ENCODE peak calls at places on chromosomes 4 and X, in nine cellular contexts. One of them, this sample, is unnamed.

GRCh38 chr4:146407257-146407656 is 114.5 kb downstream of the SLC10A7 start:
- DNase-seq in GM13976: no peak
- DNase-seq in cardiac muscle cell: no peak
- DNase-seq in ovary: no peak
- DNase-seq in brain microvascular endothelial cell: no peak
- DNase-seq in dorsolateral prefrontal cortex: no peak
- DNase-seq in GM12865: no peak
- DNase-seq in suprapubic skin: no peak
- DNase-seq in GM12878: no peak
- DNase-seq in this sample: no peak

GRCh38 chr4:98613453-98614075 is 44.8 kb downstream of the TSPAN5 start:
- DNase-seq in brain microvascular endothelial cell: no peak
- DNase-seq in suprapubic skin: no peak
- DNase-seq in dorsolateral prefrontal cortex: no peak
- DNase-seq in cardiac muscle cell: no peak
- DNase-seq in GM12865: no peak
- DNase-seq in ovary: no peak
- DNase-seq in GM12878: no peak
- DNase-seq in GM13976: no peak
- DNase-seq in this sample: no peak

GRCh38 chr4:72666910-72667309 is 97.9 kb upstream of the ADAMTS3 start:
- DNase-seq in dorsolateral prefrontal cortex: no peak
- DNase-seq in brain microvascular endothelial cell: no peak
- DNase-seq in GM13976: no peak
- DNase-seq in suprapubic skin: no peak
- DNase-seq in cardiac muscle cell: no peak
- DNase-seq in GM12878: no peak
- DNase-seq in ovary: no peak
- DNase-seq in GM12865: no peak
- DNase-seq in this sample: no peak

GRCh38 chr4:111174331-111174730 is 551.5 kb upstream of the PITX2 start:
- DNase-seq in brain microvascular endothelial cell: no peak
- DNase-seq in cardiac muscle cell: no peak
- DNase-seq in ovary: no peak
- DNase-seq in GM12865: no peak
- DNase-seq in dorsolateral prefrontal cortex: no peak
- DNase-seq in GM13976: no peak
- DNase-seq in suprapubic skin: no peak
- DNase-seq in GM12878: no peak
- DNase-seq in this sample: no peak

GRCh38 chrX:69313622-69314290 is 148.5 kb upstream of the PJA1 start:
- DNase-seq in cardiac muscle cell: no peak
- DNase-seq in GM12878: no peak
- DNase-seq in ovary: no peak
- DNase-seq in GM12865: no peak
- DNase-seq in brain microvascular endothelial cell: no peak
- DNase-seq in dorsolateral prefrontal cortex: no peak
- DNase-seq in GM13976: no peak
- DNase-seq in suprapubic skin: no peak
- DNase-seq in this sample: no peak

GRCh38 chrX:54891573-54891972 is 29.1 kb upstream of the TRO start:
- DNase-seq in cardiac muscle cell: peak; percentile 30
- DNase-seq in GM12878: no peak
- DNase-seq in brain microvascular endothelial cell: peak; percentile 48
- DNase-seq in GM12865: peak; percentile 32
- DNase-seq in ovary: peak; percentile 27
- DNase-seq in suprapubic skin: no peak
- DNase-seq in dorsolateral prefrontal cortex: no peak
- DNase-seq in GM13976: peak; percentile 28
- DNase-seq in this sample: no peak

GRCh38 chrX:129696463-129697155 is 41.9 kb upstream of the APLN start:
- DNase-seq in dorsolateral prefrontal cortex: no peak
- DNase-seq in ovary: no peak
- DNase-seq in GM12865: no peak
- DNase-seq in GM12878: no peak
- DNase-seq in brain microvascular endothelial cell: no peak
- DNase-seq in GM13976: no peak
- DNase-seq in suprapubic skin: no peak
- DNase-seq in cardiac muscle cell: no peak
- DNase-seq in this sample: no peak

GRCh38 chr4:47926667-47927258 is 12.4 kb upstream of the NFXL1 start:
- DNase-seq in GM13976: peak; percentile 50
- DNase-seq in GM12865: peak; percentile 67
- DNase-seq in brain microvascular endothelial cell: peak; percentile 48
- DNase-seq in GM12878: no peak
- DNase-seq in dorsolateral prefrontal cortex: peak; percentile 60
- DNase-seq in ovary: peak; percentile 30
- DNase-seq in cardiac muscle cell: peak; percentile 89
- DNase-seq in suprapubic skin: no peak
- DNase-seq in this sample: peak; percentile 56

GRCh38 chrX:147945286-147945685 is 33.6 kb downstream of the FMR1 start:
- DNase-seq in cardiac muscle cell: no peak
- DNase-seq in GM13976: no peak
- DNase-seq in ovary: no peak
- DNase-seq in GM12878: no peak
- DNase-seq in dorsolateral prefrontal cortex: no peak
- DNase-seq in GM12865: no peak
- DNase-seq in brain microvascular endothelial cell: no peak
- DNase-seq in suprapubic skin: no peak
- DNase-seq in this sample: no peak

GRCh38 chrX:129996120-129996519 is 13.7 kb downstream of the BCORL1 start:
- DNase-seq in cardiac muscle cell: no peak
- DNase-seq in ovary: no peak
- DNase-seq in brain microvascular endothelial cell: peak; percentile 10
- DNase-seq in GM13976: no peak
- DNase-seq in GM12878: no peak
- DNase-seq in dorsolateral prefrontal cortex: no peak
- DNase-seq in suprapubic skin: no peak
- DNase-seq in GM12865: no peak
- DNase-seq in this sample: no peak

GRCh38 chr4:7037425-7037824 is 5.7 kb upstream of the TADA2B start:
- DNase-seq in GM13976: no peak
- DNase-seq in cardiac muscle cell: no peak
- DNase-seq in dorsolateral prefrontal cortex: no peak
- DNase-seq in GM12878: no peak
- DNase-seq in suprapubic skin: no peak
- DNase-seq in brain microvascular endothelial cell: no peak
- DNase-seq in ovary: no peak
- DNase-seq in GM12865: peak; percentile 26
- DNase-seq in this sample: no peak
- TF ChIP-seq CTCF in GM13976: no peak
- TF ChIP-seq CTCF in cardiac muscle cell: no peak
- TF ChIP-seq CTCF in dorsolateral prefrontal cortex: no peak
- TF ChIP-seq CTCF in GM12878: peak; percentile 19
- TF ChIP-seq CTCF in suprapubic skin: no peak
- TF ChIP-seq CTCF in brain microvascular endothelial cell: peak; percentile 39
- TF ChIP-seq CTCF in ovary: no peak
- TF ChIP-seq CTCF in GM12865: no peak
- TF ChIP-seq CTCF in this sample: no peak

DNA sequence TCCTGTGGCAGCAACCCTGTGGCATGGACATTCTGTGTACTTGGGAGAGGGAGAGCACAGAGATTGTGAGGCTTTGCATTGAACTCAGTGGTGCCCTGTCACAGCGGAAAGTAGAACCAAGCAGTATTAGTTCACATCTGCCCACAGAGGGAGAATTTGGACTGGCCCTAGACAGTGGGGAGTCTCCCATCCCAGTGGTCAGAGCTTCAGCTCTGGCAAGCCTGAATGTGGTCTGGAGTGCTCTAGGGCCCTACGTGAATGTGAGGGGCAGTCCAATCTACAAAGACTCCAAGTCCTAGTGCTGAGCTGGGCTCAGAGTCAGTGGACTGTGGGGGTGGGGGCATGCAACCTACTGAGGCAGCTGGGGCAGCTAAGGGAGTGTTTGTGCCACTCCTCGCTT is 34.8 kb downstream of the ZIC3 start:
- DNase-seq in suprapubic skin: no peak
- DNase-seq in GM12865: no peak
- DNase-seq in cardiac muscle cell: no peak
- DNase-seq in dorsolateral prefrontal cortex: no peak
- DNase-seq in GM12878: no peak
- DNase-seq in GM13976: no peak
- DNase-seq in brain microvascular endothelial cell: no peak
- DNase-seq in ovary: no peak
- DNase-seq in this sample: no peak
- TF ChIP-seq CTCF in suprapubic skin: no peak
- TF ChIP-seq CTCF in GM12865: no peak
- TF ChIP-seq CTCF in cardiac muscle cell: no peak
- TF ChIP-seq CTCF in dorsolateral prefrontal cortex: no peak
- TF ChIP-seq CTCF in GM12878: no peak
- TF ChIP-seq CTCF in GM13976: no peak
- TF ChIP-seq CTCF in brain microvascular endothelial cell: no peak
- TF ChIP-seq CTCF in ovary: no peak
- TF ChIP-seq CTCF in this sample: no peak

GRCh38 chr4:166839615-166840251 is 394.6 kb downstream of the SPOCK3 start:
- DNase-seq in brain microvascular endothelial cell: no peak
- DNase-seq in GM13976: peak; percentile 62
- DNase-seq in ovary: no peak
- DNase-seq in GM12865: peak; percentile 84
- DNase-seq in dorsolateral prefrontal cortex: no peak
- DNase-seq in cardiac muscle cell: no peak
- DNase-seq in GM12878: peak; percentile 85
- DNase-seq in suprapubic skin: no peak
- DNase-seq in this sample: no peak
- TF ChIP-seq CTCF in brain microvascular endothelial cell: no peak
- TF ChIP-seq CTCF in GM13976: no peak
- TF ChIP-seq CTCF in ovary: no peak
- TF ChIP-seq CTCF in GM12865: peak; percentile 3
- TF ChIP-seq CTCF in dorsolateral prefrontal cortex: no peak
- TF ChIP-seq CTCF in cardiac muscle cell: no peak
- TF ChIP-seq CTCF in GM12878: peak; percentile 11
- TF ChIP-seq CTCF in suprapubic skin: no peak
- TF ChIP-seq CTCF in this sample: no peak

DNA sequence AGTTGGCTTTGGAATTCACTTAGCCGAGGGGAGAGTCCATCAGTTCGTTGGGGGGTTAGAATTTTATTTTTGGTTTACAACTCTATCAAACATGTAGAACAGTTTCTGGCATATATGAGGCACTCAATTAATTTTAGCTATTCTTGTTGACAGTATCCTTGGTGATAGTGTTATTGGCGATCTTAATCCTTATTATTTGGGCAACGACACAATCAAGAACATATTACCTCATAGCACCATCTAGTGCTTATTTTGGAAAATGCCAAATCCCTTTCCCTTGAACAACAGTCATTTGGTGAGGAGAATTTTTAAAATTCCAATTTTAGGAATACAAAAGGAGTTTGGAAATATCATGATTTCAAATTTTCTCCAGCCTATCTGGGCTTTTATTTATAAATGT is 17.9 kb upstream of the PGRMC1 start:
- DNase-seq in GM12878: no peak
- DNase-seq in cardiac muscle cell: peak; percentile 7
- DNase-seq in GM12865: no peak
- DNase-seq in GM13976: no peak
- DNase-seq in ovary: no peak
- DNase-seq in dorsolateral prefrontal cortex: no peak
- DNase-seq in brain microvascular endothelial cell: no peak
- DNase-seq in suprapubic skin: no peak
- DNase-seq in this sample: no peak
- TF ChIP-seq CTCF in GM12878: peak; percentile 40
- TF ChIP-seq CTCF in cardiac muscle cell: peak; percentile 38
- TF ChIP-seq CTCF in GM12865: peak; percentile 14
- TF ChIP-seq CTCF in GM13976: peak; percentile 35
- TF ChIP-seq CTCF in ovary: no peak
- TF ChIP-seq CTCF in dorsolateral prefrontal cortex: peak; percentile 46
- TF ChIP-seq CTCF in brain microvascular endothelial cell: no peak
- TF ChIP-seq CTCF in suprapubic skin: peak; percentile 13
- TF ChIP-seq CTCF in this sample: peak; percentile 38

DNA sequence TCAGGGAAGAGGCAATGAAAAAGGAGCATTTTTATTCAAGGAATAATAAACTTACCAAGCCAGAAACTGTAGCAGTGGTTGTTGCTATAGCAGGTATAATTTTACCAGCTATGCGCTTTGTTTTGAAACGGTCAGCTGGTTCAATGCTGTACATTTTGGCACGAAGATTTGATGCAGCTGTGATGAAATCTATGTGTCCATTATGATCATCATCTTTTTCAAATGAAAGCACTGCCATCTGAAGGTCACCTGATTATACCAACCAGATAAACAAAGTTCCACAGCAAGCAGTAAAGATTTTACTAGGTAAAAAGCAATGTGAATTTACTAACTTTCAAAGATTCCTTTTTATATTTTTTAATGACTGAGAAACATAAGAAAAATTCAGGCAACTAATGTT is 66.4 kb downstream of the STAP1 start:
- DNase-seq in GM13976: no peak
- DNase-seq in GM12865: no peak
- DNase-seq in ovary: no peak
- DNase-seq in dorsolateral prefrontal cortex: no peak
- DNase-seq in GM12878: no peak
- DNase-seq in suprapubic skin: no peak
- DNase-seq in brain microvascular endothelial cell: no peak
- DNase-seq in cardiac muscle cell: no peak
- DNase-seq in this sample: no peak
- TF ChIP-seq CTCF in GM13976: no peak
- TF ChIP-seq CTCF in GM12865: no peak
- TF ChIP-seq CTCF in ovary: no peak
- TF ChIP-seq CTCF in dorsolateral prefrontal cortex: peak; percentile 13
- TF ChIP-seq CTCF in GM12878: no peak
- TF ChIP-seq CTCF in suprapubic skin: no peak
- TF ChIP-seq CTCF in brain microvascular endothelial cell: no peak
- TF ChIP-seq CTCF in cardiac muscle cell: no peak
- TF ChIP-seq CTCF in this sample: no peak

DNA sequence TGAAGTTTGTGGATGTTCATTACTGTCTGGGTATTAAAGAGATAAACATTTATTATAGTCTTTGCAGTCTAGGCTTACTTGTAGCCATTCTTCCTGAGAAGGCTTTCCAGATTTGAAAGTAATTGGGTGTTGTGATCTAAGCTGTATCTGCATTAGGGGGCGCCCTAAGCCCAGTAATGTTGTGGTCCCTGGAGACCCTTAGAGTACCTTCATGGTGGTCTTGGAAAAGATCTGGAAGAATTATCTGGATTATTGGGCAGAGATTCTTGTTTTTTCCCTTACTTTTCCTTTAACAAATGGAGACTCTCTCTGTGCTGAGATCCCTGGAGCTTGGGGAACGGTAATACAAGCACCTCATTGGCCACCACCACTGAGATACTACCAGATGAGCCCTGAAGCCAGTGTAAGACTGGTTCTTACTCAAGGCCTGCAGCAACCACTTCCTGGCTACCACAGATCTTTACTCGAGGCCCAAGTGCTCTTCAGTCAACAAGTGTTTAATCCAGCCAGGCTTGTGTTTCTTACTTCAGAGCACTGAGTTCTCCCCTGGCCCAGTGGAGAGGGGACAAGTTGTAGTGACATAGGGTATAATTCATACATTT is 63.1 kb downstream of the RTL3 start:
- DNase-seq in GM12865: peak; percentile 35
- DNase-seq in cardiac muscle cell: peak; percentile 9
- DNase-seq in dorsolateral prefrontal cortex: no peak
- DNase-seq in GM13976: no peak
- DNase-seq in suprapubic skin: no peak
- DNase-seq in brain microvascular endothelial cell: no peak
- DNase-seq in ovary: peak; percentile 16
- DNase-seq in GM12878: no peak
- DNase-seq in this sample: no peak
- TF ChIP-seq CTCF in GM12865: peak; percentile 8
- TF ChIP-seq CTCF in cardiac muscle cell: peak; percentile 37
- TF ChIP-seq CTCF in dorsolateral prefrontal cortex: no peak
- TF ChIP-seq CTCF in GM13976: no peak
- TF ChIP-seq CTCF in suprapubic skin: no peak
- TF ChIP-seq CTCF in brain microvascular endothelial cell: peak; percentile 53
- TF ChIP-seq CTCF in ovary: no peak
- TF ChIP-seq CTCF in GM12878: peak; percentile 18
- TF ChIP-seq CTCF in this sample: peak; percentile 22